ENCODE peak calls at places on chromosomes 3 and 15, in ten cellular contexts. One of them, this sample, is unnamed.
A peak's percentile ranks its signal among the peaks of the same experiment; 100 is the strongest.

GRCh38 chr3:196927571-196928453 is 14.5 kb downstream of the NCBP2 start:
- DNase-seq in stimulated activated naive CD8-positive, alpha-beta T cell treated with anti-CD3 and anti-CD28 coated beads, Interleukin-15, Interleukin-2, amounts not matched to agents 100 U/mL and 50 U/mL, for 24 hours: no peak
- DNase-seq in left cardiac atrium: no peak
- DNase-seq in testis: no peak
- DNase-seq in progenitor cell of endocrine pancreas: no peak
- DNase-seq in LoVo: no peak
- DNase-seq in heart right ventricle: no peak
- DNase-seq in RWPE1: no peak
- DNase-seq in spleen: no peak
- DNase-seq in tibial artery: no peak
- DNase-seq in this sample: no peak

GRCh38 chr3:89380006-89380405 is 272.6 kb downstream of the EPHA3 start:
- DNase-seq in stimulated activated naive CD8-positive, alpha-beta T cell treated with anti-CD3 and anti-CD28 coated beads, Interleukin-15, Interleukin-2, amounts not matched to agents 100 U/mL and 50 U/mL, for 24 hours: no peak
- DNase-seq in left cardiac atrium: no peak
- DNase-seq in testis: no peak
- DNase-seq in progenitor cell of endocrine pancreas: no peak
- DNase-seq in LoVo: no peak
- DNase-seq in heart right ventricle: no peak
- DNase-seq in RWPE1: peak; percentile 45
- DNase-seq in spleen: no peak
- DNase-seq in tibial artery: no peak
- DNase-seq in this sample: no peak

GRCh38 chr15:70147178-70147760 is 49.6 kb upstream of the TLE3 start:
- DNase-seq in stimulated activated naive CD8-positive, alpha-beta T cell treated with anti-CD3 and anti-CD28 coated beads, Interleukin-15, Interleukin-2, amounts not matched to agents 100 U/mL and 50 U/mL, for 24 hours: no peak
- DNase-seq in left cardiac atrium: no peak
- DNase-seq in testis: no peak
- DNase-seq in progenitor cell of endocrine pancreas: no peak
- DNase-seq in LoVo: no peak
- DNase-seq in heart right ventricle: no peak
- DNase-seq in RWPE1: no peak
- DNase-seq in spleen: no peak
- DNase-seq in tibial artery: peak; percentile 70
- DNase-seq in this sample: no peak

GRCh38 chr15:53880353-53880752 is 97.9 kb upstream of the UNC13C start:
- DNase-seq in stimulated activated naive CD8-positive, alpha-beta T cell treated with anti-CD3 and anti-CD28 coated beads, Interleukin-15, Interleukin-2, amounts not matched to agents 100 U/mL and 50 U/mL, for 24 hours: no peak
- DNase-seq in left cardiac atrium: no peak
- DNase-seq in testis: no peak
- DNase-seq in progenitor cell of endocrine pancreas: no peak
- DNase-seq in LoVo: no peak
- DNase-seq in heart right ventricle: no peak
- DNase-seq in RWPE1: no peak
- DNase-seq in spleen: no peak
- DNase-seq in tibial artery: no peak
- DNase-seq in this sample: no peak

GRCh38 chr15:40093224-40093842 is 15.3 kb downstream of the BMF start:
- DNase-seq in stimulated activated naive CD8-positive, alpha-beta T cell treated with anti-CD3 and anti-CD28 coated beads, Interleukin-15, Interleukin-2, amounts not matched to agents 100 U/mL and 50 U/mL, for 24 hours: no peak
- DNase-seq in left cardiac atrium: no peak
- DNase-seq in testis: no peak
- DNase-seq in progenitor cell of endocrine pancreas: no peak
- DNase-seq in LoVo: no peak
- DNase-seq in heart right ventricle: no peak
- DNase-seq in RWPE1: no peak
- DNase-seq in spleen: no peak
- DNase-seq in tibial artery: peak; percentile 68
- DNase-seq in this sample: no peak

GRCh38 chr3:180633722-180634121 is 31.8 kb downstream of the TTC14 start:
- DNase-seq in stimulated activated naive CD8-positive, alpha-beta T cell treated with anti-CD3 and anti-CD28 coated beads, Interleukin-15, Interleukin-2, amounts not matched to agents 100 U/mL and 50 U/mL, for 24 hours: no peak
- DNase-seq in left cardiac atrium: no peak
- DNase-seq in testis: no peak
- DNase-seq in progenitor cell of endocrine pancreas: no peak
- DNase-seq in LoVo: no peak
- DNase-seq in heart right ventricle: no peak
- DNase-seq in RWPE1: no peak
- DNase-seq in spleen: peak; percentile 64
- DNase-seq in tibial artery: no peak
- DNase-seq in this sample: no peak

GRCh38 chr3:162540421-162540820 is 1043.8 kb downstream of the OTOL1 start:
- DNase-seq in stimulated activated naive CD8-positive, alpha-beta T cell treated with anti-CD3 and anti-CD28 coated beads, Interleukin-15, Interleukin-2, amounts not matched to agents 100 U/mL and 50 U/mL, for 24 hours: no peak
- DNase-seq in left cardiac atrium: no peak
- DNase-seq in testis: no peak
- DNase-seq in progenitor cell of endocrine pancreas: no peak
- DNase-seq in LoVo: no peak
- DNase-seq in heart right ventricle: no peak
- DNase-seq in RWPE1: no peak
- DNase-seq in spleen: no peak
- DNase-seq in tibial artery: no peak
- DNase-seq in this sample: no peak

GRCh38 chr3:107855710-107856109 is 235.1 kb downstream of the CD47 start:
- DNase-seq in stimulated activated naive CD8-positive, alpha-beta T cell treated with anti-CD3 and anti-CD28 coated beads, Interleukin-15, Interleukin-2, amounts not matched to agents 100 U/mL and 50 U/mL, for 24 hours: no peak
- DNase-seq in left cardiac atrium: no peak
- DNase-seq in testis: no peak
- DNase-seq in progenitor cell of endocrine pancreas: no peak
- DNase-seq in LoVo: peak; percentile 36
- DNase-seq in heart right ventricle: no peak
- DNase-seq in RWPE1: no peak
- DNase-seq in spleen: no peak
- DNase-seq in tibial artery: no peak
- DNase-seq in this sample: peak; percentile 13

GRCh38 chr3:138439646-138440045 is 5.2 kb downstream of the ESYT3 start:
- DNase-seq in stimulated activated naive CD8-positive, alpha-beta T cell treated with anti-CD3 and anti-CD28 coated beads, Interleukin-15, Interleukin-2, amounts not matched to agents 100 U/mL and 50 U/mL, for 24 hours: no peak
- DNase-seq in left cardiac atrium: no peak
- DNase-seq in testis: no peak
- DNase-seq in progenitor cell of endocrine pancreas: no peak
- DNase-seq in LoVo: no peak
- DNase-seq in heart right ventricle: no peak
- DNase-seq in RWPE1: no peak
- DNase-seq in spleen: no peak
- DNase-seq in tibial artery: no peak
- DNase-seq in this sample: no peak

GRCh38 chr3:37766220-37766605 is 95.5 kb upstream of the CTDSPL start:
- DNase-seq in stimulated activated naive CD8-positive, alpha-beta T cell treated with anti-CD3 and anti-CD28 coated beads, Interleukin-15, Interleukin-2, amounts not matched to agents 100 U/mL and 50 U/mL, for 24 hours: no peak
- DNase-seq in left cardiac atrium: no peak
- DNase-seq in testis: no peak
- DNase-seq in progenitor cell of endocrine pancreas: no peak
- DNase-seq in LoVo: no peak
- DNase-seq in heart right ventricle: no peak
- DNase-seq in RWPE1: no peak
- DNase-seq in spleen: no peak
- DNase-seq in tibial artery: no peak
- DNase-seq in this sample: no peak

GRCh38 chr15:38482572-38482971 is 28.6 kb downstream of the FAM98B start:
- DNase-seq in stimulated activated naive CD8-positive, alpha-beta T cell treated with anti-CD3 and anti-CD28 coated beads, Interleukin-15, Interleukin-2, amounts not matched to agents 100 U/mL and 50 U/mL, for 24 hours: no peak
- DNase-seq in left cardiac atrium: no peak
- DNase-seq in testis: no peak
- DNase-seq in progenitor cell of endocrine pancreas: no peak
- DNase-seq in LoVo: no peak
- DNase-seq in heart right ventricle: no peak
- DNase-seq in RWPE1: no peak
- DNase-seq in spleen: no peak
- DNase-seq in tibial artery: no peak
- DNase-seq in this sample: no peak

GRCh38 chr15:79844221-79844620 is 52.6 kb downstream of the MTHFS start:
- DNase-seq in stimulated activated naive CD8-positive, alpha-beta T cell treated with anti-CD3 and anti-CD28 coated beads, Interleukin-15, Interleukin-2, amounts not matched to agents 100 U/mL and 50 U/mL, for 24 hours: no peak
- DNase-seq in left cardiac atrium: no peak
- DNase-seq in testis: no peak
- DNase-seq in progenitor cell of endocrine pancreas: no peak
- DNase-seq in LoVo: no peak
- DNase-seq in heart right ventricle: no peak
- DNase-seq in RWPE1: no peak
- DNase-seq in spleen: no peak
- DNase-seq in tibial artery: no peak
- DNase-seq in this sample: no peak

GRCh38 chr15:69862540-69862939 is 235.2 kb downstream of the TLE3 start:
- DNase-seq in stimulated activated naive CD8-positive, alpha-beta T cell treated with anti-CD3 and anti-CD28 coated beads, Interleukin-15, Interleukin-2, amounts not matched to agents 100 U/mL and 50 U/mL, for 24 hours: no peak
- DNase-seq in left cardiac atrium: no peak
- DNase-seq in testis: no peak
- DNase-seq in progenitor cell of endocrine pancreas: no peak
- DNase-seq in LoVo: no peak
- DNase-seq in heart right ventricle: no peak
- DNase-seq in RWPE1: no peak
- DNase-seq in spleen: no peak
- DNase-seq in tibial artery: no peak
- DNase-seq in this sample: no peak

GRCh38 chr3:98681486-98681885 is 81.7 kb upstream of the ST3GAL6 start:
- DNase-seq in stimulated activated naive CD8-positive, alpha-beta T cell treated with anti-CD3 and anti-CD28 coated beads, Interleukin-15, Interleukin-2, amounts not matched to agents 100 U/mL and 50 U/mL, for 24 hours: no peak
- DNase-seq in left cardiac atrium: no peak
- DNase-seq in testis: no peak
- DNase-seq in progenitor cell of endocrine pancreas: no peak
- DNase-seq in LoVo: no peak
- DNase-seq in heart right ventricle: no peak
- DNase-seq in RWPE1: no peak
- DNase-seq in spleen: no peak
- DNase-seq in tibial artery: no peak
- DNase-seq in this sample: no peak

GRCh38 chr3:57706462-57706861 is 13.6 kb upstream of the DENND6A start:
- DNase-seq in stimulated activated naive CD8-positive, alpha-beta T cell treated with anti-CD3 and anti-CD28 coated beads, Interleukin-15, Interleukin-2, amounts not matched to agents 100 U/mL and 50 U/mL, for 24 hours: no peak
- DNase-seq in left cardiac atrium: no peak
- DNase-seq in testis: no peak
- DNase-seq in progenitor cell of endocrine pancreas: no peak
- DNase-seq in LoVo: peak; percentile 73
- DNase-seq in heart right ventricle: no peak
- DNase-seq in RWPE1: peak; percentile 76
- DNase-seq in spleen: no peak
- DNase-seq in tibial artery: no peak
- DNase-seq in this sample: no peak

GRCh38 chr3:94234177-94234788 is 171.4 kb downstream of the NSUN3 start:
- DNase-seq in stimulated activated naive CD8-positive, alpha-beta T cell treated with anti-CD3 and anti-CD28 coated beads, Interleukin-15, Interleukin-2, amounts not matched to agents 100 U/mL and 50 U/mL, for 24 hours: peak; percentile 3
- DNase-seq in left cardiac atrium: no peak
- DNase-seq in testis: peak; percentile 62
- DNase-seq in progenitor cell of endocrine pancreas: no peak
- DNase-seq in LoVo: peak; percentile 20
- DNase-seq in heart right ventricle: no peak
- DNase-seq in RWPE1: peak; percentile 15
- DNase-seq in spleen: no peak
- DNase-seq in tibial artery: no peak
- DNase-seq in this sample: no peak

GRCh38 chr3:83033123-83033522 is 1271.7 kb upstream of the GBE1 start:
- DNase-seq in stimulated activated naive CD8-positive, alpha-beta T cell treated with anti-CD3 and anti-CD28 coated beads, Interleukin-15, Interleukin-2, amounts not matched to agents 100 U/mL and 50 U/mL, for 24 hours: no peak
- DNase-seq in left cardiac atrium: no peak
- DNase-seq in testis: no peak
- DNase-seq in progenitor cell of endocrine pancreas: no peak
- DNase-seq in LoVo: no peak
- DNase-seq in heart right ventricle: no peak
- DNase-seq in RWPE1: no peak
- DNase-seq in spleen: no peak
- DNase-seq in tibial artery: no peak
- DNase-seq in this sample: no peak

GRCh38 chr15:29126821-29127461 is 142.7 kb downstream of the NSMCE3 start:
- DNase-seq in stimulated activated naive CD8-positive, alpha-beta T cell treated with anti-CD3 and anti-CD28 coated beads, Interleukin-15, Interleukin-2, amounts not matched to agents 100 U/mL and 50 U/mL, for 24 hours: no peak
- DNase-seq in left cardiac atrium: peak; percentile 13
- DNase-seq in testis: no peak
- DNase-seq in progenitor cell of endocrine pancreas: no peak
- DNase-seq in LoVo: no peak
- DNase-seq in heart right ventricle: no peak
- DNase-seq in RWPE1: no peak
- DNase-seq in spleen: peak; percentile 66
- DNase-seq in tibial artery: no peak
- DNase-seq in this sample: no peak

GRCh38 chr3:65894679-65895078 is 144.0 kb downstream of the MAGI1 start:
- DNase-seq in stimulated activated naive CD8-positive, alpha-beta T cell treated with anti-CD3 and anti-CD28 coated beads, Interleukin-15, Interleukin-2, amounts not matched to agents 100 U/mL and 50 U/mL, for 24 hours: no peak
- DNase-seq in left cardiac atrium: no peak
- DNase-seq in testis: no peak
- DNase-seq in progenitor cell of endocrine pancreas: no peak
- DNase-seq in LoVo: no peak
- DNase-seq in heart right ventricle: no peak
- DNase-seq in RWPE1: peak; percentile 58
- DNase-seq in spleen: no peak
- DNase-seq in tibial artery: no peak
- DNase-seq in this sample: peak; percentile 16

GRCh38 chr3:28950614-28951013 is 330.3 kb upstream of the RBMS3 start:
- DNase-seq in stimulated activated naive CD8-positive, alpha-beta T cell treated with anti-CD3 and anti-CD28 coated beads, Interleukin-15, Interleukin-2, amounts not matched to agents 100 U/mL and 50 U/mL, for 24 hours: no peak
- DNase-seq in left cardiac atrium: no peak
- DNase-seq in testis: no peak
- DNase-seq in progenitor cell of endocrine pancreas: no peak
- DNase-seq in LoVo: no peak
- DNase-seq in heart right ventricle: no peak
- DNase-seq in RWPE1: no peak
- DNase-seq in spleen: no peak
- DNase-seq in tibial artery: no peak
- DNase-seq in this sample: no peak

GRCh38 chr15:39919396-39919739 is 698 bp downstream of the GPR176 start:
- DNase-seq in stimulated activated naive CD8-positive, alpha-beta T cell treated with anti-CD3 and anti-CD28 coated beads, Interleukin-15, Interleukin-2, amounts not matched to agents 100 U/mL and 50 U/mL, for 24 hours: no peak
- DNase-seq in left cardiac atrium: no peak
- DNase-seq in testis: no peak
- DNase-seq in progenitor cell of endocrine pancreas: no peak
- DNase-seq in LoVo: no peak
- DNase-seq in heart right ventricle: no peak
- DNase-seq in RWPE1: no peak
- DNase-seq in spleen: no peak
- DNase-seq in tibial artery: no peak
- DNase-seq in this sample: no peak

GRCh38 chr3:82294609-82295008 is 533.2 kb upstream of the GBE1 start:
- DNase-seq in stimulated activated naive CD8-positive, alpha-beta T cell treated with anti-CD3 and anti-CD28 coated beads, Interleukin-15, Interleukin-2, amounts not matched to agents 100 U/mL and 50 U/mL, for 24 hours: no peak
- DNase-seq in left cardiac atrium: no peak
- DNase-seq in testis: no peak
- DNase-seq in progenitor cell of endocrine pancreas: no peak
- DNase-seq in LoVo: no peak
- DNase-seq in heart right ventricle: no peak
- DNase-seq in RWPE1: no peak
- DNase-seq in spleen: no peak
- DNase-seq in tibial artery: no peak
- DNase-seq in this sample: no peak

GRCh38 chr3:52216585-52217408 is 8.6 kb downstream of the TLR9 start:
- DNase-seq in stimulated activated naive CD8-positive, alpha-beta T cell treated with anti-CD3 and anti-CD28 coated beads, Interleukin-15, Interleukin-2, amounts not matched to agents 100 U/mL and 50 U/mL, for 24 hours: no peak
- DNase-seq in left cardiac atrium: peak; percentile 81
- DNase-seq in testis: no peak
- DNase-seq in progenitor cell of endocrine pancreas: no peak
- DNase-seq in LoVo: peak; percentile 94
- DNase-seq in heart right ventricle: peak; percentile 76
- DNase-seq in RWPE1: peak; percentile 92
- DNase-seq in spleen: peak; percentile 78
- DNase-seq in tibial artery: no peak
- DNase-seq in this sample: peak; percentile 48

GRCh38 chr3:99808163-99808794 is 9.4 kb upstream of the CMSS1 start:
- DNase-seq in stimulated activated naive CD8-positive, alpha-beta T cell treated with anti-CD3 and anti-CD28 coated beads, Interleukin-15, Interleukin-2, amounts not matched to agents 100 U/mL and 50 U/mL, for 24 hours: peak; percentile 23
- DNase-seq in left cardiac atrium: no peak
- DNase-seq in testis: peak; percentile 69
- DNase-seq in progenitor cell of endocrine pancreas: peak; percentile 43
- DNase-seq in LoVo: peak; percentile 70
- DNase-seq in heart right ventricle: no peak
- DNase-seq in RWPE1: peak; percentile 43
- DNase-seq in spleen: no peak
- DNase-seq in tibial artery: peak; percentile 66
- DNase-seq in this sample: peak; percentile 21

GRCh38 chr15:59278120-59278519 is 71.5 kb downstream of the LDHAL6B start:
- DNase-seq in stimulated activated naive CD8-positive, alpha-beta T cell treated with anti-CD3 and anti-CD28 coated beads, Interleukin-15, Interleukin-2, amounts not matched to agents 100 U/mL and 50 U/mL, for 24 hours: no peak
- DNase-seq in left cardiac atrium: no peak
- DNase-seq in testis: no peak
- DNase-seq in progenitor cell of endocrine pancreas: no peak
- DNase-seq in LoVo: no peak
- DNase-seq in heart right ventricle: no peak
- DNase-seq in RWPE1: no peak
- DNase-seq in spleen: no peak
- DNase-seq in tibial artery: no peak
- DNase-seq in this sample: no peak

GRCh38 chr15:63296195-63296594 is 18.8 kb downstream of the APH1B start:
- DNase-seq in stimulated activated naive CD8-positive, alpha-beta T cell treated with anti-CD3 and anti-CD28 coated beads, Interleukin-15, Interleukin-2, amounts not matched to agents 100 U/mL and 50 U/mL, for 24 hours: no peak
- DNase-seq in left cardiac atrium: no peak
- DNase-seq in testis: no peak
- DNase-seq in progenitor cell of endocrine pancreas: no peak
- DNase-seq in LoVo: no peak
- DNase-seq in heart right ventricle: no peak
- DNase-seq in RWPE1: no peak
- DNase-seq in spleen: no peak
- DNase-seq in tibial artery: no peak
- DNase-seq in this sample: peak; percentile 51

GRCh38 chr3:60742606-60743145 is 508.6 kb downstream of the FHIT start:
- DNase-seq in stimulated activated naive CD8-positive, alpha-beta T cell treated with anti-CD3 and anti-CD28 coated beads, Interleukin-15, Interleukin-2, amounts not matched to agents 100 U/mL and 50 U/mL, for 24 hours: no peak
- DNase-seq in left cardiac atrium: peak; percentile 25
- DNase-seq in testis: no peak
- DNase-seq in progenitor cell of endocrine pancreas: peak; percentile 11
- DNase-seq in LoVo: no peak
- DNase-seq in heart right ventricle: no peak
- DNase-seq in RWPE1: no peak
- DNase-seq in spleen: no peak
- DNase-seq in tibial artery: no peak
- DNase-seq in this sample: no peak

GRCh38 chr3:195583831-195584542 is at the start of gene APOD:
- DNase-seq in stimulated activated naive CD8-positive, alpha-beta T cell treated with anti-CD3 and anti-CD28 coated beads, Interleukin-15, Interleukin-2, amounts not matched to agents 100 U/mL and 50 U/mL, for 24 hours: no peak
- DNase-seq in left cardiac atrium: no peak
- DNase-seq in testis: peak; percentile 78
- DNase-seq in progenitor cell of endocrine pancreas: no peak
- DNase-seq in LoVo: peak; percentile 31
- DNase-seq in heart right ventricle: peak; percentile 57
- DNase-seq in RWPE1: peak; percentile 21
- DNase-seq in spleen: no peak
- DNase-seq in tibial artery: peak; percentile 74
- DNase-seq in this sample: peak; percentile 20